ENCODE peak calls at places on chromosomes 13 and 19, in six cellular contexts. N is IMR-90, G is H9, Y is mesendoderm, V is neuronal stem cell, C is trophoblast cell. R is an unnamed sample.

GRCh38 chr13:76723551-76724232 is 162.5 kb downstream of the KCTD12 start:
- DNase-seq in N (peak), G (peak), Y (peak), V (no peak), C (peak), R (peak)

GRCh38 chr13:109126973-109127615 is 497.7 kb downstream of the MYO16 start:
- DNase-seq in N (no peak), G (no peak), Y (no peak), V (peak), C (no peak), R (no peak)

GRCh38 chr19:752652-753517 is 2.0 kb downstream of the MISP start:
- DNase-seq in N (peak), G (no peak), Y (no peak), V (no peak), C (peak), R (peak)

GRCh38 chr13:109427148-109427547 is 359.2 kb downstream of the IRS2 start:
- DNase-seq in N (no peak), G (no peak), Y (no peak), V (no peak), C (no peak), R (no peak)

GRCh38 chr19:41746593-41747227 is 8.6 kb upstream of the CEACAM6 start:
- DNase-seq in N (peak), G (peak), Y (peak), V (peak), C (peak), R (no peak)

GRCh38 chr13:79522583-79522982 is 41.6 kb downstream of the NDFIP2 start:
- DNase-seq in N (peak), G (no peak), Y (no peak), V (no peak), C (no peak), R (no peak)

GRCh38 chr19:7982103-7982502 is 23.3 kb downstream of the ELAVL1 start:
- DNase-seq in N (no peak), G (no peak), Y (no peak), V (no peak), C (no peak), R (no peak)

GRCh38 chr19:13118424-13119193 is 545 bp downstream of the NACC1 start:
- DNase-seq in N (peak), G (peak), Y (peak), V (peak), C (peak), R (peak)

GRCh38 chr19:41540041-41540695 is 35.8 kb upstream of the CEACAM21 start:
- DNase-seq in N (no peak), G (no peak), Y (peak), V (no peak), C (peak), R (peak)

GRCh38 chr19:55111238-55111831 is 6.1 kb downstream of the PPP1R12C start:
- DNase-seq in N (no peak), G (no peak), Y (no peak), V (no peak), C (no peak), R (no peak)

GRCh38 chr13:40680659-40681323 is 14.3 kb upstream of the FOXO1 start:
- DNase-seq in N (no peak), G (peak), Y (peak), V (no peak), C (no peak), R (no peak)

GRCh38 chr13:68358218-68358817 is 1128.2 kb upstream of the PCDH9 start:
- DNase-seq in N (no peak), G (no peak), Y (peak), V (no peak), C (no peak), R (no peak)

GRCh38 chr13:95058680-95059079 is 242.6 kb downstream of the ABCC4 start:
- DNase-seq in N (no peak), G (no peak), Y (no peak), V (no peak), C (no peak), R (no peak)

GRCh38 chr19:2278504-2279158 is 3.3 kb downstream of the PEAK3 start:
- DNase-seq in N (no peak), G (no peak), Y (no peak), V (no peak), C (no peak), R (no peak)

GRCh38 chr13:110306340-110306959 is 507 bp downstream of the COL4A1 start:
- DNase-seq in N (no peak), G (peak), Y (peak), V (no peak), C (no peak), R (peak)

GRCh38 chr13:97322740-97323342 is 100.7 kb downstream of the MBNL2 start:
- DNase-seq in N (peak), G (no peak), Y (no peak), V (no peak), C (peak), R (no peak)

GRCh38 chr13:33251131-33251629 is 34.4 kb downstream of the STARD13 start:
- DNase-seq in N (peak), G (no peak), Y (no peak), V (no peak), C (peak), R (peak)

GRCh38 chr19:48321372-48321621 is 4.1 kb upstream of the EMP3 start:
- DNase-seq in N (peak), G (peak), Y (peak), V (peak), C (peak), R (peak)

GRCh38 chr13:25300861-25301346 is 521 bp upstream of the NUP58 start:
- DNase-seq in N (no peak), G (peak), Y (no peak), V (no peak), C (peak), R (no peak)

GRCh38 chr19:36101550-36102327 is 9.2 kb upstream of the OVOL3 start:
- DNase-seq in N (no peak), G (no peak), Y (no peak), V (no peak), C (peak), R (no peak)

GRCh38 chr19:36103040-36103626 is 7.8 kb upstream of the OVOL3 start:
- DNase-seq in N (no peak), G (no peak), Y (no peak), V (no peak), C (no peak), R (no peak)

GRCh38 chr19:36097036-36097435 is 13.9 kb upstream of the OVOL3 start:
- DNase-seq in N (no peak), G (no peak), Y (no peak), V (no peak), C (no peak), R (no peak)

GRCh38 chr19:36100476-36100875 is 10.5 kb upstream of the OVOL3 start:
- DNase-seq in N (no peak), G (no peak), Y (no peak), V (no peak), C (no peak), R (no peak)

DNA sequence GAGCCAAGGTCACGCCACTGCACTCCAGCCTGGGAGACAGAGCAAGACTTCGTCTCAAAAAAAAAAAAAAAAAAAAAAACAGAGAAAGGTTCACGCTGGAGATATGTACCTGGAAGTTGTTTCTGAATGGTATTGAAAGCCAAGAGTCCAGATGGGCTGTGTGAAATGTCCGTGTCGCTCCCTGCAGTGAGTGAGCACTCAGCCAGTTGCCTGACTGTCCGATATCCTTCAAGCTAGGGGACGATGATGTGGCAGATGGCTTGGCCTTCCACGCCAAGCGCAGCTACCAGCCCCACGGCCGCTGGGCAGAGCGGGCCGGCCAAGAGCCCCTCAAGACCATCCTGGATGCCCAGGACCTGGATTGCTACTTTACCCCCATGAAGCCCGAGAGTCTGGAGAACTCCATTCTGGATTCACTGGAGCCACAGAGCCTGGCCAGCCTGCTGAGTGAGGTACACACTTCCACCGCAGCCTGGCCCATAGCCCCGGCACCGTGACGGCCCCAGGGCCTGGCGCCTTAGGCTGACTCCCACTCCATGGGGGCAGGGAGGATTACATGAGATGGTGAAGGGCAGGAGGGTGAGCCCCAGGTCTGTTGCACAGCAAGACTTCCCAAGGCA is 11.7 kb upstream of the OVOL3 start:
- DNase-seq in N (no peak), G (no peak), Y (no peak), V (no peak), C (no peak), R (no peak)
- H2BK5ac ChIP-seq in N (no peak), G (no peak), Y (no peak), V (peak), C (no peak), R (no peak)

GRCh38 chr13:20472531-20472930 is 53.1 kb downstream of the CRYL1 start:
- DNase-seq in N (no peak), G (no peak), Y (no peak), V (no peak), C (no peak), R (no peak)
- H3K18ac ChIP-seq in N (no peak), G (no peak), Y (no peak), V (peak), C (no peak), R (no peak)

GRCh38 chr19:3471954-3472655 is 8.2 kb downstream of the SMIM24 start:
- DNase-seq in N (no peak), G (no peak), Y (no peak), V (no peak), C (peak), R (peak)
- H2BK5ac ChIP-seq in N (no peak), G (no peak), Y (no peak), V (no peak), C (no peak), R (no peak)

GRCh38 chr19:33522371-33522662 is 726 bp upstream of the PEPD start:
- DNase-seq in N (no peak), G (no peak), Y (no peak), V (no peak), C (no peak), R (no peak)
- H3K18ac ChIP-seq in N (no peak), G (peak), Y (no peak), V (peak), C (no peak), R (no peak)